ENCODE peak calls at places on chromosomes 1 and 21, in eight cellular contexts. One of them, this sample, is unnamed.

GRCh38 chr1:60895167-60896124 is 186.9 kb upstream of the NFIA start:
- DNase-seq in H1: no peak
- DNase-seq in ovary: no peak
- DNase-seq in stomach: no peak
- DNase-seq in HepG2: no peak
- DNase-seq in A549: no peak
- DNase-seq in GM12878: no peak
- DNase-seq in K562: no peak
- DNase-seq in this sample: no peak

GRCh38 chr1:34926894-34927293 is 2.6 kb downstream of the DLGAP3 start:
- DNase-seq in H1: peak
- DNase-seq in ovary: no peak
- DNase-seq in stomach: no peak
- DNase-seq in HepG2: no peak
- DNase-seq in A549: no peak
- DNase-seq in GM12878: no peak
- DNase-seq in K562: no peak
- DNase-seq in this sample: no peak

GRCh38 chr1:145884675-145885074 is 991 bp downstream of the ANKRD35 start:
- DNase-seq in H1: no peak
- DNase-seq in ovary: no peak
- DNase-seq in stomach: no peak
- DNase-seq in HepG2: no peak
- DNase-seq in A549: no peak
- DNase-seq in GM12878: no peak
- DNase-seq in K562: no peak
- DNase-seq in this sample: no peak

GRCh38 chr1:226691257-226691656 is 47.8 kb downstream of the ITPKB start:
- DNase-seq in H1: no peak
- DNase-seq in ovary: no peak
- DNase-seq in stomach: no peak
- DNase-seq in HepG2: no peak
- DNase-seq in A549: no peak
- DNase-seq in GM12878: no peak
- DNase-seq in K562: no peak
- DNase-seq in this sample: no peak

GRCh38 chr1:53698381-53698980 is 40.5 kb downstream of the GLIS1 start:
- DNase-seq in H1: no peak
- DNase-seq in ovary: no peak
- DNase-seq in stomach: no peak
- DNase-seq in HepG2: no peak
- DNase-seq in A549: no peak
- DNase-seq in GM12878: no peak
- DNase-seq in K562: no peak
- DNase-seq in this sample: no peak

GRCh38 chr21:26842976-26843911 is 2.0 kb downstream of the ADAMTS1 start:
- DNase-seq in H1: peak
- DNase-seq in ovary: peak
- DNase-seq in stomach: peak
- DNase-seq in HepG2: no peak
- DNase-seq in A549: no peak
- DNase-seq in GM12878: no peak
- DNase-seq in K562: no peak
- DNase-seq in this sample: peak

GRCh38 chr1:154404511-154404931 is 622 bp upstream of the IL6R start:
- DNase-seq in H1: no peak
- DNase-seq in ovary: no peak
- DNase-seq in stomach: no peak
- DNase-seq in HepG2: no peak
- DNase-seq in A549: no peak
- DNase-seq in GM12878: no peak
- DNase-seq in K562: no peak
- DNase-seq in this sample: no peak

GRCh38 chr1:102191723-102192122 is 195.0 kb upstream of the OLFM3 start:
- DNase-seq in H1: no peak
- DNase-seq in ovary: no peak
- DNase-seq in stomach: no peak
- DNase-seq in HepG2: peak
- DNase-seq in A549: no peak
- DNase-seq in GM12878: peak
- DNase-seq in K562: no peak
- DNase-seq in this sample: no peak

GRCh38 chr1:33349778-33350610 is 29.1 kb upstream of the A3GALT2 start:
- DNase-seq in H1: peak
- DNase-seq in ovary: peak
- DNase-seq in stomach: peak
- DNase-seq in HepG2: peak
- DNase-seq in A549: peak
- DNase-seq in GM12878: no peak
- DNase-seq in K562: peak
- DNase-seq in this sample: peak

GRCh38 chr1:237901284-237901870 is 10.7 kb upstream of the ZP4 start:
- DNase-seq in H1: no peak
- DNase-seq in ovary: no peak
- DNase-seq in stomach: no peak
- DNase-seq in HepG2: peak
- DNase-seq in A549: peak
- DNase-seq in GM12878: no peak
- DNase-seq in K562: peak
- DNase-seq in this sample: no peak

GRCh38 chr1:5494518-5494917 is 497.7 kb downstream of the NPHP4 start:
- DNase-seq in H1: no peak
- DNase-seq in ovary: no peak
- DNase-seq in stomach: no peak
- DNase-seq in HepG2: no peak
- DNase-seq in A549: no peak
- DNase-seq in GM12878: no peak
- DNase-seq in K562: no peak
- DNase-seq in this sample: no peak

GRCh38 chr1:180156631-180157091 is 2.0 kb downstream of the QSOX1 start:
- DNase-seq in H1: no peak
- DNase-seq in ovary: no peak
- DNase-seq in stomach: no peak
- DNase-seq in HepG2: no peak
- DNase-seq in A549: no peak
- DNase-seq in GM12878: no peak
- DNase-seq in K562: no peak
- DNase-seq in this sample: no peak

GRCh38 chr1:152410599-152410998 is 3.5 kb downstream of the CRNN start:
- DNase-seq in H1: no peak
- DNase-seq in ovary: no peak
- DNase-seq in stomach: no peak
- DNase-seq in HepG2: no peak
- DNase-seq in A549: no peak
- DNase-seq in GM12878: no peak
- DNase-seq in K562: no peak
- DNase-seq in this sample: peak

GRCh38 chr1:119010201-119010600 is 22.1 kb upstream of the TBX15 start:
- DNase-seq in H1: no peak
- DNase-seq in ovary: no peak
- DNase-seq in stomach: no peak
- DNase-seq in HepG2: no peak
- DNase-seq in A549: no peak
- DNase-seq in GM12878: no peak
- DNase-seq in K562: no peak
- DNase-seq in this sample: no peak

GRCh38 chr1:183956559-183957188 is 80.9 kb downstream of the COLGALT2 start:
- DNase-seq in H1: no peak
- DNase-seq in ovary: no peak
- DNase-seq in stomach: no peak
- DNase-seq in HepG2: no peak
- DNase-seq in A549: no peak
- DNase-seq in GM12878: peak
- DNase-seq in K562: no peak
- DNase-seq in this sample: no peak

GRCh38 chr21:44749759-44750674 is 38.6 kb upstream of the TSPEAR start:
- DNase-seq in H1: no peak
- DNase-seq in ovary: no peak
- DNase-seq in stomach: no peak
- DNase-seq in HepG2: no peak
- DNase-seq in A549: no peak
- DNase-seq in GM12878: no peak
- DNase-seq in K562: no peak
- DNase-seq in this sample: peak

GRCh38 chr1:38029081-38029681 is 16.6 kb downstream of the UTP11 start:
- DNase-seq in H1: peak
- DNase-seq in ovary: peak
- DNase-seq in stomach: no peak
- DNase-seq in HepG2: no peak
- DNase-seq in A549: no peak
- DNase-seq in GM12878: no peak
- DNase-seq in K562: peak
- DNase-seq in this sample: no peak

GRCh38 chr1:30511563-30512252 is 211.7 kb downstream of the MATN1 start:
- DNase-seq in H1: peak
- DNase-seq in ovary: no peak
- DNase-seq in stomach: peak
- DNase-seq in HepG2: no peak
- DNase-seq in A549: peak
- DNase-seq in GM12878: no peak
- DNase-seq in K562: no peak
- DNase-seq in this sample: no peak

GRCh38 chr1:31639543-31639942 is 5.1 kb downstream of the PEF1 start:
- DNase-seq in H1: no peak
- DNase-seq in ovary: no peak
- DNase-seq in stomach: no peak
- DNase-seq in HepG2: no peak
- DNase-seq in A549: no peak
- DNase-seq in GM12878: no peak
- DNase-seq in K562: no peak
- DNase-seq in this sample: no peak

GRCh38 chr1:156882543-156882942 is 11.0 kb upstream of the PEAR1 start:
- DNase-seq in H1: no peak
- DNase-seq in ovary: no peak
- DNase-seq in stomach: no peak
- DNase-seq in HepG2: no peak
- DNase-seq in A549: no peak
- DNase-seq in GM12878: no peak
- DNase-seq in K562: peak
- DNase-seq in this sample: no peak

GRCh38 chr1:46484783-46485490 is 4.7 kb upstream of the DMBX1 start:
- DNase-seq in H1: no peak
- DNase-seq in ovary: no peak
- DNase-seq in stomach: no peak
- DNase-seq in HepG2: no peak
- DNase-seq in A549: no peak
- DNase-seq in GM12878: no peak
- DNase-seq in K562: peak
- DNase-seq in this sample: no peak

GRCh38 chr1:2279210-2279639 is 51.1 kb downstream of the SKI start:
- DNase-seq in H1: peak
- DNase-seq in ovary: peak
- DNase-seq in stomach: no peak
- DNase-seq in HepG2: no peak
- DNase-seq in A549: no peak
- DNase-seq in GM12878: no peak
- DNase-seq in K562: no peak
- DNase-seq in this sample: peak

GRCh38 chr1:33354707-33355276 is 33.9 kb upstream of the A3GALT2 start:
- DNase-seq in H1: no peak
- DNase-seq in ovary: no peak
- DNase-seq in stomach: no peak
- DNase-seq in HepG2: no peak
- DNase-seq in A549: no peak
- DNase-seq in GM12878: no peak
- DNase-seq in K562: no peak
- DNase-seq in this sample: peak

GRCh38 chr1:109454497-109455133 is 11.7 kb upstream of the SYPL2 start:
- DNase-seq in H1: no peak
- DNase-seq in ovary: no peak
- DNase-seq in stomach: no peak
- DNase-seq in HepG2: no peak
- DNase-seq in A549: no peak
- DNase-seq in GM12878: no peak
- DNase-seq in K562: no peak
- DNase-seq in this sample: no peak
- TF ChIP-seq EP300 in H1: no peak
- TF ChIP-seq EP300 in ovary: no peak
- TF ChIP-seq EP300 in stomach: no peak
- TF ChIP-seq EP300 in HepG2: no peak
- TF ChIP-seq EP300 in A549: no peak
- TF ChIP-seq EP300 in GM12878: no peak
- TF ChIP-seq EP300 in K562: no peak
- TF ChIP-seq EP300 in this sample: no peak

GRCh38 chr1:3373700-3374405 is 80.6 kb upstream of the ARHGEF16 start:
- DNase-seq in H1: no peak
- DNase-seq in ovary: no peak
- DNase-seq in stomach: no peak
- DNase-seq in HepG2: no peak
- DNase-seq in A549: no peak
- DNase-seq in GM12878: no peak
- DNase-seq in K562: no peak
- DNase-seq in this sample: no peak
- TF ChIP-seq POLR2A in H1: no peak
- TF ChIP-seq POLR2A in ovary: no peak
- TF ChIP-seq POLR2A in stomach: no peak
- TF ChIP-seq POLR2A in HepG2: no peak
- TF ChIP-seq POLR2A in A549: no peak
- TF ChIP-seq POLR2A in GM12878: no peak
- TF ChIP-seq POLR2A in K562: no peak
- TF ChIP-seq POLR2A in this sample: no peak

GRCh38 chr1:202283379-202283844 is 58.3 kb downstream of the UBE2T start:
- DNase-seq in H1: no peak
- DNase-seq in ovary: no peak
- DNase-seq in stomach: no peak
- DNase-seq in HepG2: no peak
- DNase-seq in A549: peak
- DNase-seq in GM12878: no peak
- DNase-seq in K562: no peak
- DNase-seq in this sample: peak
- TF ChIP-seq EP300 in H1: no peak
- TF ChIP-seq EP300 in ovary: no peak
- TF ChIP-seq EP300 in stomach: no peak
- TF ChIP-seq EP300 in HepG2: no peak
- TF ChIP-seq EP300 in A549: no peak
- TF ChIP-seq EP300 in GM12878: no peak
- TF ChIP-seq EP300 in K562: no peak
- TF ChIP-seq EP300 in this sample: no peak

DNA sequence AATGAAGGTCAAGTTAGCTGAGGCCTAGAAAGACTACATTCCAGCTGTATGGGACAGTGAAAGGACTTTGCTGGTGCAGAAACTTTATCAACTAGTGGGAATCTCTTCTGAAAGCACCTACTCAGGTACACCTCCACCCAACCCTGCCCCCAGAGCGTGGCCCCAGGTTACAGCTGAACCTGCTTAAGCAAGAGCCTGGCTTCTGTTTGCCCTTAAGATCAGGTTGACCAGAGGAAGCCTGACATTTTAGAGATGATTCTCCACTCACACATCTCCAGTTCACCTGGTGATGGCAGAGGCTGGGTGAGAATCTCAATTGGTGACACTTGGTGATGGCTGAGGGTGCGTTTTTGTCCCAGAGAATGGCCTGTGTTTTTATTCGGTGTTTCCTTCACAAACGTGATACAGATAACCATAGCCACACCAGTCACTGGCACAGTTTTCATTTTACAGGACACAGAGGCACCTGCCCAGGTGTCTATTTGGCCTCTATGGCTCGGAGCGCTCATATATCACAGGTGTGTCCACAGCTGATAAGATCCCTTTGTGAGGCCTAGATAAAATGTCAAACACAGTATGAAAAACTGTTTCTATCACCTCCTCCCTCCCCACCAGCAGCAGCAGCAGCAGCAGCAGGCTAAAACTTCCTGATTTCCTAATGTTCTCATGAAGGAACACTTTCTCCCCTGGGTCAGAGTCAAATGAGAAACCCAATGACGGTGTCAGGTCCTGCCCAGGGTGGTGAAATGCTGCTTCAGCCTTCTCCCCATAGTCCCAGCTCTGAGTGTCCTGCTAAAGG is 24.2 kb downstream of the ELAPOR1 start:
- DNase-seq in H1: no peak
- DNase-seq in ovary: no peak
- DNase-seq in stomach: peak
- DNase-seq in HepG2: no peak
- DNase-seq in A549: no peak
- DNase-seq in GM12878: no peak
- DNase-seq in K562: no peak
- DNase-seq in this sample: no peak
- TF ChIP-seq POLR2A in H1: no peak
- TF ChIP-seq POLR2A in ovary: no peak
- TF ChIP-seq POLR2A in stomach: no peak
- TF ChIP-seq POLR2A in HepG2: no peak
- TF ChIP-seq POLR2A in A549: no peak
- TF ChIP-seq POLR2A in GM12878: no peak
- TF ChIP-seq POLR2A in K562: no peak
- TF ChIP-seq POLR2A in this sample: no peak